ENCODE peak calls at places on chromosomes 7 and 10, in six cellular contexts. E, U, S, T, Z and L are unnamed samples.

GRCh38 chr7:151428393-151429231 is 11.3 kb downstream of the CRYGN start:
- DNase-seq in S (no peak), T (peak), Z (no peak), U (peak), E (peak), L (peak)

GRCh38 chr7:128959296-128959695 is 21.6 kb downstream of the IRF5 start:
- DNase-seq in U (no peak), Z (no peak), T (no peak), S (no peak), E (no peak), L (no peak)

GRCh38 chr7:117157121-117157870 is 165.6 kb downstream of the WNT2 start:
- DNase-seq in T (no peak), Z (no peak), E (no peak), U (peak), S (no peak), L (peak)

GRCh38 chr10:122962405-122962804 is 8.4 kb upstream of the C10orf88 start:
- DNase-seq in S (no peak), Z (no peak), U (no peak), E (no peak), T (no peak), L (no peak)

GRCh38 chr10:86335831-86336230 is 30.8 kb downstream of the GRID1 start:
- DNase-seq in T (no peak), U (no peak), S (no peak), Z (no peak), E (no peak), L (no peak)

GRCh38 chr7:18526368-18526878 is 30.9 kb downstream of the HDAC9 start:
- DNase-seq in U (no peak), Z (no peak), S (no peak), T (no peak), E (no peak), L (no peak)

GRCh38 chr10:122435212-122435827 is 19.1 kb upstream of the ARMS2 start:
- DNase-seq in S (no peak), E (peak), Z (no peak), U (peak), T (peak), L (peak)

GRCh38 chr10:36163827-36164226 is 521.7 kb upstream of the FZD8 start:
- DNase-seq in S (no peak), T (no peak), U (no peak), E (no peak), Z (no peak), L (no peak)

GRCh38 chr10:10007972-10008371 is 1009.7 kb upstream of the CELF2 start:
- DNase-seq in E (no peak), S (no peak), T (no peak), Z (no peak), U (no peak), L (no peak)

GRCh38 chr7:34281260-34281659 is 375.9 kb downstream of the BMPER start:
- DNase-seq in U (no peak), S (no peak), T (no peak), E (peak), Z (no peak), L (no peak)

GRCh38 chr10:16274911-16275310 is 161.9 kb upstream of the PTER start:
- DNase-seq in T (no peak), S (no peak), E (no peak), U (no peak), Z (no peak), L (no peak)

GRCh38 chr10:95566121-95566520 is 5.0 kb upstream of the SORBS1 start:
- DNase-seq in T (no peak), U (no peak), S (no peak), E (no peak), Z (no peak), L (no peak)

GRCh38 chr10:20622522-20623270 is 274.4 kb downstream of the NEBL start:
- DNase-seq in S (no peak), T (no peak), U (peak), E (no peak), Z (no peak), L (peak)

DNA sequence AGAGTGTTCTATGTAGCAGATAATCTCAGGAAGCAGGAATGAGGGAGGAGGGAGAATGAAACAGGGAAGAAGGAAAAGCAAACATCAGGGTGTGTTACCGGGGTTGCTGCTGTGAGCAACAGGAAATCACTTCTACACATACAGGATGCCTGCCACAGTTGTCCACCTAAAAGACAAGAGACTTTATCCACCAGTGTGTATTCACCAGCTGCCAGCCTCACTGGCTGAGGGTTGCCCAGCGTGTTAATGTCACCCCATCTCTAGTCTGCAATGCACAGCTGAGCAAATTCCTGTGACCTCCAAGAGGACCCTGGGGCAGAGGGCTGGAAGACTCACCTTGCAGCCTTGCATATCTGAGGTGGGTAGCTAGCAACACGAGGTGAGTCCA is 183.7 kb downstream of the GPAM start:
- DNase-seq in E (peak), U (no peak), T (no peak), Z (no peak), S (no peak), L (no peak)
- H2BK15ac ChIP-seq in E (no peak), U (no peak), T (no peak), Z (no peak), S (no peak), L (no peak)

DNA sequence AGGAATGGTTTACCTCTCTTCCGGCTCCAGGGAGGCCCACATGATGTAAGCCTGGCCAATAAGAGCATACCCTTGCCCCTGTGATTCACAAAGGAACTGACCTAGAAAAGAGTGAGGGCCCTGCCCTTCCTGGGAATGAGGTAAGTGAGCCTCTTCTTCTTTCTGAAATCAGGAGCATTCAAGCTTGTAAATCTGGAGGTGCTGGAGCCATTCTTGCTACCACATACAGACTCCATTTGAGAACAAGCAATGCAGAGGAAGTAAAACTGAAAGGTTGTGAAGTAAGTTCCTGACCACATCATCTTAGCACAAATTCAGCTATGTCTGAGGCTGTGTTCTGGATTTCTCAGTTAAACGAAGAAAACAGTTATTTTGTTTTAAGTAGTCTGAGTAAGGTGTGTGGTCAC is 132.2 kb downstream of the CD36 start:
- DNase-seq in S (no peak), E (peak), U (no peak), T (no peak), Z (no peak), L (peak)
- H2BK15ac ChIP-seq in S (no peak), E (no peak), U (no peak), T (no peak), Z (no peak), L (no peak)

GRCh38 chr7:33128631-33128989 is 754 bp upstream of the BBS9 start:
- DNase-seq in Z (no peak), U (no peak), E (no peak), T (no peak), S (no peak), L (no peak)
- H2BK15ac ChIP-seq in Z (no peak), U (no peak), E (no peak), T (no peak), S (no peak), L (no peak)

GRCh38 chr10:125637496-125637895 is 45.5 kb downstream of the TEX36 start:
- DNase-seq in U (no peak), Z (no peak), S (no peak), T (no peak), E (no peak), L (no peak)

GRCh38 chr10:125633517-125633999 is 49.4 kb downstream of the TEX36 start:
- DNase-seq in T (no peak), Z (no peak), S (no peak), U (no peak), E (no peak), L (no peak)

GRCh38 chr10:125638555-125638954 is 44.4 kb downstream of the TEX36 start:
- DNase-seq in E (no peak), Z (no peak), U (no peak), T (no peak), S (no peak), L (no peak)

GRCh38 chr10:125631806-125632205 is 51.2 kb downstream of the TEX36 start:
- DNase-seq in U (no peak), S (no peak), T (no peak), E (no peak), Z (no peak), L (no peak)

GRCh38 chr10:125634606-125635005 is 48.4 kb downstream of the TEX36 start:
- DNase-seq in T (no peak), U (no peak), S (no peak), E (no peak), Z (no peak), L (no peak)
- H2BK15ac ChIP-seq in T (no peak), U (no peak), S (no peak), E (no peak), Z (no peak), L (no peak)

GRCh38 chr10:49827297-49827696 is 65.2 kb upstream of the OGDHL start:
- DNase-seq in E (peak), S (no peak), T (no peak), Z (no peak), U (no peak), L (no peak)
- H2BK15ac ChIP-seq in E (no peak), S (no peak), T (no peak), Z (no peak), U (no peak), L (no peak)